ENCODE peak calls at places on chromosomes 16 and 17, in nine cellular contexts. N, B, A, I, G, L, T, P and F are unnamed samples.
A peak's percentile ranks its signal among the peaks of the same experiment; 100 is the strongest.

GRCh38 chr17:38469875-38470274 is 41.6 kb downstream of the ARHGAP23 start:
- DNase-seq in P (no peak), B (no peak), T (peak; percentile 64), N (no peak), I (no peak), A (no peak), G (no peak), L (no peak), F (no peak)

GRCh38 chr16:74771656-74772315 is 2.8 kb downstream of the FA2H start:
- DNase-seq in B (no peak), N (no peak), I (no peak), G (no peak), A (no peak), L (no peak), P (no peak), T (no peak), F (no peak)

GRCh38 chr17:81811705-81812570 is 8.0 kb downstream of the GCGR start:
- DNase-seq in L (no peak), B (peak; percentile 88), A (no peak), I (no peak), T (no peak), P (no peak), G (no peak), N (no peak), F (no peak)

GRCh38 chr16:30615358-30616076 is 5.3 kb upstream of the ZNF689 start:
- DNase-seq in B (peak; percentile 71), T (no peak), L (peak; percentile 57), A (peak; percentile 68), G (peak; percentile 57), I (peak; percentile 45), N (peak; percentile 67), P (no peak), F (peak; percentile 6)

GRCh38 chr16:56637814-56638750 is at the start of gene MT1A:
- DNase-seq in T (peak; percentile 36), B (peak; percentile 74), A (peak; percentile 87), P (peak; percentile 87), I (no peak), N (peak; percentile 88), L (peak; percentile 69), G (peak; percentile 90), F (peak; percentile 36)

GRCh38 chr17:49132699-49133364 is at the start of gene B4GALNT2:
- DNase-seq in N (no peak), G (no peak), B (peak; percentile 39), A (peak; percentile 28), T (no peak), P (no peak), L (peak; percentile 49), I (no peak), F (no peak)

GRCh38 chr16:84630446-84631152 is 12.7 kb upstream of the COTL1 start:
- DNase-seq in L (no peak), G (no peak), P (no peak), I (no peak), A (no peak), T (no peak), N (no peak), B (no peak), F (no peak)

GRCh38 chr16:72788269-72788809 is 259.6 kb downstream of the ZFHX3 start:
- DNase-seq in L (no peak), P (no peak), N (no peak), G (no peak), B (no peak), A (no peak), I (no peak), T (no peak), F (no peak)

GRCh38 chr16:9090101-9090959 is 1.1 kb upstream of the HAPSTR1 start:
- DNase-seq in A (peak; percentile 43), L (peak; percentile 59), B (peak; percentile 72), N (peak; percentile 54), T (peak; percentile 41), P (peak; percentile 77), G (peak; percentile 63), I (peak; percentile 48), F (no peak)

GRCh38 chr16:65534121-65534528 is 412.3 kb upstream of the CDH11 start:
- DNase-seq in B (no peak), P (no peak), G (no peak), N (no peak), A (no peak), I (no peak), T (no peak), L (no peak), F (no peak)

GRCh38 chr16:15739940-15740339 is 89.9 kb downstream of the NDE1 start:
- DNase-seq in N (no peak), I (no peak), T (no peak), G (no peak), B (no peak), L (no peak), A (no peak), P (no peak), F (no peak)

GRCh38 chr16:2520784-2521577 is 810 bp downstream of the AMDHD2 start:
- DNase-seq in B (peak; percentile 61), I (no peak), N (peak; percentile 30), L (no peak), P (peak; percentile 74), G (peak; percentile 33), A (peak; percentile 23), T (peak; percentile 15), F (no peak)

GRCh38 chr17:79842656-79843474 is 3.6 kb upstream of the CBX4 start:
- DNase-seq in I (no peak), P (no peak), A (peak; percentile 17), T (no peak), N (no peak), B (peak; percentile 81), G (no peak), L (no peak), F (no peak)

GRCh38 chr16:69709456-69710084 is 16.8 kb downstream of the NQO1 start:
- DNase-seq in B (peak; percentile 59), L (peak; percentile 65), A (no peak), P (no peak), I (peak; percentile 44), T (no peak), G (no peak), N (no peak), F (no peak)

GRCh38 chr16:11429823-11430222 is 84.6 kb downstream of the RMI2 start:
- DNase-seq in P (no peak), G (no peak), B (no peak), I (no peak), L (no peak), A (peak; percentile 28), N (no peak), T (no peak), F (no peak)

GRCh38 chr16:11619327-11619851 is 32.7 kb upstream of the LITAF start:
- DNase-seq in B (no peak), T (no peak), P (no peak), I (no peak), N (no peak), L (no peak), A (no peak), G (no peak), F (no peak)

GRCh38 chr17:1267471-1267947 is 2.7 kb upstream of the BHLHA9 start:
- DNase-seq in I (no peak), N (no peak), T (no peak), G (no peak), L (no peak), B (peak; percentile 28), A (peak; percentile 35), P (no peak), F (no peak)

GRCh38 chr16:7140899-7141298 is 191.7 kb upstream of the RBFOX1 start:
- DNase-seq in P (no peak), I (no peak), T (peak; percentile 52), G (no peak), N (no peak), B (no peak), A (no peak), L (no peak), F (no peak)

GRCh38 chr17:73841431-73842060 is 197.3 kb upstream of the SDK2 start:
- DNase-seq in G (no peak), P (no peak), I (peak; percentile 29), A (no peak), N (no peak), L (peak; percentile 42), T (no peak), B (peak; percentile 65), F (peak; percentile 1)

GRCh38 chr17:59329558-59330313 is 1.7 kb upstream of the YPEL2 start:
- DNase-seq in P (peak; percentile 86), L (peak; percentile 83), B (peak; percentile 81), A (peak; percentile 71), N (peak; percentile 39), I (peak; percentile 69), G (peak; percentile 68), T (peak; percentile 15), F (peak; percentile 50)

GRCh38 chr17:80545499-80545826 is 825 bp downstream of the RPTOR start:
- DNase-seq in I (no peak), T (no peak), A (no peak), G (no peak), N (no peak), L (no peak), B (no peak), P (peak; percentile 3), F (no peak)

GRCh38 chr17:17506181-17506741 is 10.1 kb upstream of the RASD1 start:
- DNase-seq in P (no peak), B (peak; percentile 57), T (peak; percentile 52), I (no peak), G (peak; percentile 39), A (peak; percentile 62), N (no peak), L (no peak), F (peak; percentile 54)
- H3K27ac ChIP-seq in P (no peak overlapping the region), B (no peak overlapping the region), T (peak overlapping the region; percentile 73), I (no peak overlapping the region), G (peak overlapping the region; percentile 88), A (peak overlapping the region; percentile 50), N (peak overlapping the region; percentile 48), L (peak overlapping the region; percentile 89), F (no peak overlapping the region)

GRCh38 chr16:67843343-67843765 is 1.2 kb downstream of the THAP11 start:
- DNase-seq in A (no peak), T (no peak), B (no peak), G (no peak), I (no peak), L (peak; percentile 29), N (no peak), P (peak; percentile 73), F (no peak)
- H3K27ac ChIP-seq in A (peak overlapping the region; percentile 99), T (peak overlapping the region; percentile 32), B (peak overlapping the region; percentile 99), G (peak overlapping the region; percentile 100), I (no peak overlapping the region), L (no peak overlapping the region), N (peak overlapping the region; percentile 100), P (peak overlapping the region; percentile 99), F (peak overlapping the region; percentile 100)

GRCh38 chr17:82890926-82891678 is 51.3 kb upstream of the ZNF750 start:
- DNase-seq in I (no peak), B (no peak), G (peak; percentile 25), T (no peak), N (peak; percentile 8), A (peak; percentile 40), P (no peak), L (no peak), F (no peak)
- H3K27ac ChIP-seq in I (no peak overlapping the region), B (no peak overlapping the region), G (peak overlapping the region; percentile 49), T (no peak overlapping the region), N (peak overlapping the region; percentile 49), A (peak overlapping the region; percentile 98), P (no peak overlapping the region), L (no peak overlapping the region), F (no peak overlapping the region)

GRCh38 chr16:58110590-58111330 is 18.4 kb downstream of the CFAP20 start:
- DNase-seq in A (no peak), B (peak; percentile 61), T (no peak), P (no peak), I (no peak), N (no peak), L (peak; percentile 43), G (no peak), F (no peak)
- H3K27ac ChIP-seq in A (no peak overlapping the region), B (no peak overlapping the region), T (no peak overlapping the region), P (no peak overlapping the region), I (no peak overlapping the region), N (no peak overlapping the region), L (peak overlapping the region; percentile 82), G (no peak overlapping the region), F (no peak overlapping the region)